ENCODE peak calls at places on chromosome 6, in seven cellular contexts. One of them, this sample, is unnamed.

GRCh38 chr6:65558071-65558470 is 149.0 kb downstream of the EYS start:
- DNase-seq in tibial artery: no peak
- DNase-seq in heart left ventricle: no peak
- DNase-seq in stomach: no peak
- DNase-seq in astrocyte: no peak
- DNase-seq in K562: no peak
- DNase-seq in brain microvascular endothelial cell: no peak
- DNase-seq in this sample: no peak

GRCh38 chr6:45502446-45502845 is 124.7 kb upstream of the SUPT3H start:
- DNase-seq in brain microvascular endothelial cell: no peak
- DNase-seq in stomach: no peak
- DNase-seq in tibial artery: no peak
- DNase-seq in heart left ventricle: no peak
- DNase-seq in astrocyte: no peak
- DNase-seq in K562: no peak
- DNase-seq in this sample: no peak

GRCh38 chr6:3326179-3326971 is 67.6 kb downstream of the PSMG4 start:
- DNase-seq in brain microvascular endothelial cell: no peak
- DNase-seq in stomach: peak; percentile 13
- DNase-seq in heart left ventricle: no peak
- DNase-seq in tibial artery: no peak
- DNase-seq in K562: no peak
- DNase-seq in astrocyte: peak; percentile 62
- DNase-seq in this sample: no peak

GRCh38 chr6:28940294-28940858 is 16.6 kb upstream of the TRIM27 start:
- DNase-seq in K562: peak; percentile 79
- DNase-seq in astrocyte: peak; percentile 39
- DNase-seq in heart left ventricle: no peak
- DNase-seq in stomach: no peak
- DNase-seq in tibial artery: no peak
- DNase-seq in brain microvascular endothelial cell: no peak
- DNase-seq in this sample: no peak

GRCh38 chr6:134739299-134740090 is 210.4 kb downstream of the ALDH8A1 start:
- DNase-seq in tibial artery: no peak
- DNase-seq in heart left ventricle: no peak
- DNase-seq in stomach: no peak
- DNase-seq in brain microvascular endothelial cell: no peak
- DNase-seq in astrocyte: peak; percentile 70
- DNase-seq in K562: no peak
- DNase-seq in this sample: no peak

GRCh38 chr6:146785001-146785585 is 186.3 kb downstream of the ADGB start:
- DNase-seq in K562: peak; percentile 80
- DNase-seq in tibial artery: no peak
- DNase-seq in heart left ventricle: no peak
- DNase-seq in stomach: no peak
- DNase-seq in astrocyte: peak; percentile 6
- DNase-seq in brain microvascular endothelial cell: peak; percentile 53
- DNase-seq in this sample: no peak

GRCh38 chr6:33450434-33450833 is 3.9 kb upstream of the ZBTB9 start:
- DNase-seq in brain microvascular endothelial cell: no peak
- DNase-seq in heart left ventricle: no peak
- DNase-seq in stomach: no peak
- DNase-seq in tibial artery: peak; percentile 33
- DNase-seq in astrocyte: no peak
- DNase-seq in K562: no peak
- DNase-seq in this sample: no peak

GRCh38 chr6:80165143-80165542 is 58.7 kb downstream of the BCKDHB start:
- DNase-seq in tibial artery: no peak
- DNase-seq in brain microvascular endothelial cell: no peak
- DNase-seq in stomach: no peak
- DNase-seq in heart left ventricle: no peak
- DNase-seq in astrocyte: no peak
- DNase-seq in K562: no peak
- DNase-seq in this sample: no peak

GRCh38 chr6:37559501-37559900 is 59.8 kb upstream of the CCDC167 start:
- DNase-seq in tibial artery: no peak
- DNase-seq in astrocyte: no peak
- DNase-seq in brain microvascular endothelial cell: no peak
- DNase-seq in stomach: no peak
- DNase-seq in heart left ventricle: no peak
- DNase-seq in K562: no peak
- DNase-seq in this sample: no peak

GRCh38 chr6:10511477-10511876 is 9.7 kb upstream of the GCNT2 start:
- DNase-seq in stomach: no peak
- DNase-seq in brain microvascular endothelial cell: peak; percentile 8
- DNase-seq in heart left ventricle: peak; percentile 48
- DNase-seq in K562: no peak
- DNase-seq in astrocyte: no peak
- DNase-seq in tibial artery: no peak
- DNase-seq in this sample: no peak

GRCh38 chr6:37588745-37589139 is 89.0 kb upstream of the CCDC167 start:
- DNase-seq in heart left ventricle: no peak
- DNase-seq in astrocyte: no peak
- DNase-seq in tibial artery: no peak
- DNase-seq in K562: no peak
- DNase-seq in brain microvascular endothelial cell: no peak
- DNase-seq in stomach: no peak
- DNase-seq in this sample: no peak

GRCh38 chr6:21678990-21679389 is 85.4 kb downstream of the SOX4 start:
- DNase-seq in brain microvascular endothelial cell: peak; percentile 89
- DNase-seq in tibial artery: no peak
- DNase-seq in K562: peak; percentile 6
- DNase-seq in astrocyte: peak; percentile 93
- DNase-seq in heart left ventricle: no peak
- DNase-seq in stomach: no peak
- DNase-seq in this sample: no peak

GRCh38 chr6:41705329-41705995 is 29.9 kb downstream of the TFEB start:
- DNase-seq in K562: no peak
- DNase-seq in heart left ventricle: peak; percentile 91
- DNase-seq in astrocyte: no peak
- DNase-seq in tibial artery: no peak
- DNase-seq in stomach: no peak
- DNase-seq in brain microvascular endothelial cell: no peak
- DNase-seq in this sample: no peak

GRCh38 chr6:34152806-34153565 is 7.1 kb upstream of the GRM4 start:
- DNase-seq in brain microvascular endothelial cell: no peak
- DNase-seq in heart left ventricle: no peak
- DNase-seq in astrocyte: no peak
- DNase-seq in tibial artery: peak; percentile 48
- DNase-seq in stomach: no peak
- DNase-seq in K562: no peak
- DNase-seq in this sample: no peak

GRCh38 chr6:127869772-127870404 is 31.0 kb downstream of the THEMIS start:
- DNase-seq in heart left ventricle: no peak
- DNase-seq in tibial artery: no peak
- DNase-seq in stomach: no peak
- DNase-seq in astrocyte: no peak
- DNase-seq in brain microvascular endothelial cell: no peak
- DNase-seq in K562: no peak
- DNase-seq in this sample: no peak

GRCh38 chr6:158057213-158057987 is 75.7 kb downstream of the SYNJ2 start:
- DNase-seq in stomach: no peak
- DNase-seq in astrocyte: peak; percentile 97
- DNase-seq in K562: no peak
- DNase-seq in heart left ventricle: no peak
- DNase-seq in tibial artery: no peak
- DNase-seq in brain microvascular endothelial cell: peak; percentile 92
- DNase-seq in this sample: peak; percentile 88

GRCh38 chr6:158906926-158907325 is 87.8 kb upstream of the EZR start:
- DNase-seq in heart left ventricle: no peak
- DNase-seq in brain microvascular endothelial cell: no peak
- DNase-seq in K562: no peak
- DNase-seq in astrocyte: no peak
- DNase-seq in tibial artery: no peak
- DNase-seq in stomach: no peak
- DNase-seq in this sample: no peak

GRCh38 chr6:167044696-167045095 is 45.5 kb downstream of the CEP43 start:
- DNase-seq in heart left ventricle: no peak
- DNase-seq in astrocyte: no peak
- DNase-seq in brain microvascular endothelial cell: peak; percentile 7
- DNase-seq in tibial artery: no peak
- DNase-seq in stomach: no peak
- DNase-seq in K562: no peak
- DNase-seq in this sample: no peak

GRCh38 chr6:31632279-31632946 is 11.9 kb downstream of the PRRC2A start:
- DNase-seq in stomach: no peak
- DNase-seq in heart left ventricle: no peak
- DNase-seq in brain microvascular endothelial cell: no peak
- DNase-seq in K562: no peak
- DNase-seq in tibial artery: no peak
- DNase-seq in astrocyte: no peak
- DNase-seq in this sample: no peak

GRCh38 chr6:139240161-139241010 is 51.4 kb downstream of the TXLNB start:
- DNase-seq in heart left ventricle: peak; percentile 28
- DNase-seq in stomach: peak; percentile 72
- DNase-seq in tibial artery: no peak
- DNase-seq in brain microvascular endothelial cell: peak; percentile 91
- DNase-seq in astrocyte: peak; percentile 88
- DNase-seq in K562: no peak
- DNase-seq in this sample: no peak

GRCh38 chr6:148342146-148343027 is at the start of gene SASH1:
- DNase-seq in heart left ventricle: peak; percentile 71
- DNase-seq in brain microvascular endothelial cell: peak; percentile 55
- DNase-seq in stomach: peak; percentile 57
- DNase-seq in K562: no peak
- DNase-seq in tibial artery: peak; percentile 87
- DNase-seq in astrocyte: peak; percentile 78
- DNase-seq in this sample: peak; percentile 70
- H3K4me3 ChIP-seq in heart left ventricle: peak within 1 kb of the TSS; percentile 77
- H3K4me3 ChIP-seq in brain microvascular endothelial cell: peak within 1 kb of the TSS; percentile 80
- H3K4me3 ChIP-seq in stomach: peak within 1 kb of the TSS; percentile 63
- H3K4me3 ChIP-seq in K562: no peak within 1 kb of the TSS
- H3K4me3 ChIP-seq in tibial artery: peak within 1 kb of the TSS; percentile 90
- H3K4me3 ChIP-seq in astrocyte: peak within 1 kb of the TSS; percentile 72
- H3K4me3 ChIP-seq in this sample: peak within 1 kb of the TSS; percentile 84

DNA sequence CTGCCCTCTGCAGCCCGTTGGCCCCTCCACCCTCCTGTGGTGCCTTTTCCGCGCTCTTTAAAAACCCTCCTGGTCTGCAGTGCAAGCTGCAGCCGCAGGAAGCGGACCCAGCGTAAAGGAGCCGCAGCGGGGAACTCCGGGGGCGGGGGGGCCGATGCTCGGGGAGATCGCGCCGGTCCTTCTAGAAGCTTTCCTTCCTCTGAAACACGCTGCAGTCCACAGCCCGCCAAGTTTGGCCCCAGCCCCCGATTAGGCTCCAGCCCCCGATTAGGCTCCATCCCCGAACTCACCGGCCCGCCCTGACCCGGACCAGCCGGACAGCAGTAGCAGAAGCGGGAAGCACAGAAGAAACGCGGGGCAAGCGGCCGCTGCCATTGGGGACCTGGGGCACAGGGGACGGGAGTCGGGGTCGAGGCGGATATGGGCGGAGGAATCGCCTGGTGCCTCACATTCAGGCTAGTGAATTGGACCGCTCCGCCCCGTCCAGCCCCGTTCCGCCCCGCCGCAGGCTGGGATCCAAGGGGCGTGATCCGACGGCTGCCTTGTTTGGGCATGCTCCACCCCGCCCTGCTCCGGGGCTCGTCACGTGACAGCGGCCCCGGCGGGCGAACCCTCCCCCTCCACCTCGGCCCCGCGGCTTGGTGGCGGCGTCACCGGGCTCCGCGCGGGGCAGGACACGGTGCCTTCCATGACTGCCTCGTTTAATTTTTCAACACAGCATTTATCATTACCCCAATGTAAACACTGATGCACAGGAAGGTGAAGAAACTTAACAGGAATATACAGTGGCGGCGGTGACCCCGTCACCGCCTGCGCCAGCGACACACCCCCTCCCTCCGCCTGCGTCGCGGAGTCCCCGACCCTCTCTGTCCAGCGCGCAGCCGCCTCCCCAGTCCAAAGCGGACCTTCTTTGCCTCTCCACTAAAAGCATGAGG is 20.3 kb downstream of the RAET1L start:
- DNase-seq in heart left ventricle: peak; percentile 93
- DNase-seq in stomach: peak; percentile 95
- DNase-seq in tibial artery: peak; percentile 92
- DNase-seq in brain microvascular endothelial cell: peak; percentile 84
- DNase-seq in K562: peak; percentile 97
- DNase-seq in astrocyte: peak; percentile 71
- DNase-seq in this sample: peak; percentile 55
- TF ChIP-seq CTCF in heart left ventricle: no peak
- TF ChIP-seq CTCF in stomach: no peak
- TF ChIP-seq CTCF in tibial artery: no peak
- TF ChIP-seq CTCF in brain microvascular endothelial cell: peak; percentile 49
- TF ChIP-seq CTCF in K562: no peak
- TF ChIP-seq CTCF in astrocyte: no peak
- TF ChIP-seq CTCF in this sample: no peak

GRCh38 chr6:132114201-132114860 is 163.2 kb upstream of the CCN2 start:
- DNase-seq in K562: no peak
- DNase-seq in tibial artery: no peak
- DNase-seq in heart left ventricle: no peak
- DNase-seq in brain microvascular endothelial cell: no peak
- DNase-seq in astrocyte: peak; percentile 69
- DNase-seq in stomach: no peak
- DNase-seq in this sample: no peak

GRCh38 chr6:132122176-132122575 is 171.0 kb upstream of the CCN2 start:
- DNase-seq in heart left ventricle: no peak
- DNase-seq in tibial artery: no peak
- DNase-seq in K562: no peak
- DNase-seq in stomach: no peak
- DNase-seq in brain microvascular endothelial cell: no peak
- DNase-seq in astrocyte: no peak
- DNase-seq in this sample: no peak

GRCh38 chr6:132115714-132116366 is 164.7 kb upstream of the CCN2 start:
- DNase-seq in tibial artery: no peak
- DNase-seq in astrocyte: no peak
- DNase-seq in K562: no peak
- DNase-seq in stomach: no peak
- DNase-seq in heart left ventricle: no peak
- DNase-seq in brain microvascular endothelial cell: no peak
- DNase-seq in this sample: no peak

GRCh38 chr6:132122871-132123270 is 171.7 kb upstream of the CCN2 start:
- DNase-seq in astrocyte: peak; percentile 63
- DNase-seq in heart left ventricle: no peak
- DNase-seq in K562: no peak
- DNase-seq in tibial artery: no peak
- DNase-seq in stomach: no peak
- DNase-seq in brain microvascular endothelial cell: peak; percentile 32
- DNase-seq in this sample: no peak

GRCh38 chr6:132118144-132118543 is 167.0 kb upstream of the CCN2 start:
- DNase-seq in brain microvascular endothelial cell: no peak
- DNase-seq in K562: no peak
- DNase-seq in heart left ventricle: no peak
- DNase-seq in tibial artery: no peak
- DNase-seq in astrocyte: no peak
- DNase-seq in stomach: no peak
- DNase-seq in this sample: no peak
- H3K36me3 ChIP-seq in brain microvascular endothelial cell: no peaks in the 10 kb centered on the region
- H3K36me3 ChIP-seq in K562: no peaks in the 10 kb centered on the region
- H3K36me3 ChIP-seq in heart left ventricle: no peaks in the 10 kb centered on the region
- H3K36me3 ChIP-seq in tibial artery: no peaks in the 10 kb centered on the region
- H3K36me3 ChIP-seq in astrocyte: no peaks in the 10 kb centered on the region
- H3K36me3 ChIP-seq in stomach: no peaks in the 10 kb centered on the region
- H3K36me3 ChIP-seq in this sample: no peaks in the 10 kb centered on the region

DNA sequence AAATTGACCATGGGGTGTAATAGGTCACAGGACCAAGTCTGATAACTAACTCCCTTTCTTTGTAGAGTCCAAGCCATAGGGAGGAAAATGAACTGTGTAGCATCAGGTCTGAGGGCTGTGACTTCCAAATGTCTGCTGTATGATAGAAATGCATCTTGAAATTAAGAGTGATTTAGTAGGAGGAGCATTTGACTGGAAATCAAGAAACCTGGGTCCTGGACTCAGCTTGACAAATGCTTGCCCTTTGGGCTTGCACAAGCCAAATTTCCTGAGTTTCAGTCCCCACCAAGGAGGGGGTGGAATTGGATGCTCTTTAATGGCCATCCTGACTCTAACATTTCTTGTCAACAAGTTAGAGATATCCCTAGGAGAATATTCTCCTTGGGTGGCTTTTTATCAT is 187.0 kb downstream of the PDE7B start:
- DNase-seq in stomach: no peak
- DNase-seq in K562: no peak
- DNase-seq in astrocyte: no peak
- DNase-seq in tibial artery: no peak
- DNase-seq in brain microvascular endothelial cell: no peak
- DNase-seq in heart left ventricle: no peak
- DNase-seq in this sample: no peak
- H3K4me3 ChIP-seq in stomach: peak overlapping the region; percentile 42
- H3K4me3 ChIP-seq in K562: no peak overlapping the region
- H3K4me3 ChIP-seq in astrocyte: peak overlapping the region; percentile 31
- H3K4me3 ChIP-seq in tibial artery: peak overlapping the region; percentile 3
- H3K4me3 ChIP-seq in brain microvascular endothelial cell: peak overlapping the region; percentile 51
- H3K4me3 ChIP-seq in heart left ventricle: peak overlapping the region; percentile 54
- H3K4me3 ChIP-seq in this sample: no peak overlapping the region